ENCODE peak calls at places on chromosomes 5 and 9, in six cellular contexts. B is A549, T is WTC11, V is HCT116, E is SK-N-SH, H is endothelial cell of umbilical vein. F is an unnamed sample.

GRCh38 chr5:77971965-77972544 is 195.9 kb upstream of the TBCA start:
- DNase-seq in B (no peak), T (no peak), V (no peak), E (peak; percentile 51), H (peak; percentile 27), F (no peak)

GRCh38 chr5:124746252-124746915 is at the start of gene ZNF608:
- DNase-seq in B (peak; percentile 35), T (no peak), V (no peak), E (no peak), H (peak; percentile 91), F (no peak)

GRCh38 chr9:109722007-109722406 is 58.0 kb upstream of the PALM2AKAP2 start:
- DNase-seq in B (no peak), T (no peak), V (no peak), E (no peak), H (no peak), F (no peak)

GRCh38 chr9:105969672-105970071 is 275.3 kb downstream of the TMEM38B start:
- DNase-seq in B (no peak), T (no peak), V (no peak), E (no peak), H (no peak), F (no peak)

GRCh38 chr5:159933531-159934485 is 17.5 kb downstream of the ADRA1B start:
- DNase-seq in B (no peak), T (no peak), V (no peak), E (no peak), H (no peak), F (no peak)

GRCh38 chr9:137023157-137023556 is 4.9 kb downstream of the ABCA2 start:
- DNase-seq in B (no peak), T (no peak), V (no peak), E (no peak), H (no peak), F (no peak)

GRCh38 chr5:159301351-159301911 is 28.9 kb downstream of the IL12B start:
- DNase-seq in B (no peak), T (no peak), V (no peak), E (no peak), H (no peak), F (no peak)

GRCh38 chr5:123455640-123456039 is 32.4 kb upstream of the CEP120 start:
- DNase-seq in B (no peak), T (no peak), V (no peak), E (no peak), H (no peak), F (peak; percentile 61)

GRCh38 chr5:109987355-109987754 is 297.6 kb downstream of the MAN2A1 start:
- DNase-seq in B (no peak), T (no peak), V (no peak), E (no peak), H (no peak), F (no peak)

GRCh38 chr5:79318935-79319614 is 83.1 kb downstream of the JMY start:
- DNase-seq in B (peak; percentile 72), T (no peak), V (peak; percentile 7), E (no peak), H (peak; percentile 14), F (peak; percentile 21)

GRCh38 chr5:61431923-61432620 is 100.0 kb downstream of the ZSWIM6 start:
- DNase-seq in B (no peak), T (no peak), V (no peak), E (no peak), H (no peak), F (no peak)

GRCh38 chr5:116478461-116478860 is 96.2 kb downstream of the SEMA6A start:
- DNase-seq in B (no peak), T (no peak), V (no peak), E (no peak), H (no peak), F (no peak)

GRCh38 chr9:126676685-126677143 is 63.0 kb downstream of the LMX1B start:
- DNase-seq in B (no peak), T (peak; percentile 93), V (no peak), E (peak; percentile 56), H (no peak), F (no peak)

GRCh38 chr5:100614308-100614707 is 79.1 kb downstream of the FAM174A start:
- DNase-seq in B (no peak), T (no peak), V (no peak), E (no peak), H (no peak), F (no peak)

GRCh38 chr9:91436841-91437240 is 13.2 kb upstream of the NFIL3 start:
- DNase-seq in B (no peak), T (no peak), V (no peak), E (no peak), H (no peak), F (no peak)

GRCh38 chr5:179318193-179318955 is 26.9 kb downstream of the ADAMTS2 start:
- DNase-seq in B (no peak), T (peak; percentile 17), V (no peak), E (no peak), H (no peak), F (no peak)

GRCh38 chr9:137416563-137417151 is 6.3 kb downstream of the EXD3 start:
- DNase-seq in B (no peak), T (no peak), V (no peak), E (no peak), H (no peak), F (no peak)

DNA sequence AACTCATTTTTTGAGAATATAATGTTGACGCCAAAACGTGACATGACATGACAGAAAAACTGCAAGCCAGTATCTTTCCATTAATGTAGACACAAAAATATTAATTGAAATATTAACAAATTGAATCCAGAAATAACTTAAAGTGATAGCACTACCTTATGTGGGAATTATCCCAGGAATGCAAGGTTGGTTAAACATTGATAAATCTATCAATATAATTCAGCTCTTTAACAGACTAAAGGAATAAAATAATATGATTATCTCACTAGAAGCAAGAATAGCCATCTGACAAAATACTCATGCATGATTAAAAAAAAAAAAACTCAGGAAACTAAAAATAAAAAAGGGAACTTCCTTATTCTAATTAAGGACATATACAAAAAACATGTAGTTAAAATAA is 6.8 kb downstream of the ZNF510 start:
- DNase-seq in B (no peak), T (no peak), V (no peak), E (no peak), H (no peak), F (no peak)
- TF ChIP-seq MAX in B (no peak), T (no peak), V (no peak), E (no peak), H (no peak), F (no peak)

GRCh38 chr5:157710431-157710830 is 20.8 kb upstream of the THG1L start:
- DNase-seq in B (no peak), T (no peak), V (no peak), E (no peak), H (no peak), F (no peak)

GRCh38 chr5:157709346-157709745 is 21.9 kb upstream of the THG1L start:
- DNase-seq in B (no peak), T (no peak), V (no peak), E (no peak), H (no peak), F (no peak)

GRCh38 chr5:157710887-157711286 is 20.3 kb upstream of the THG1L start:
- DNase-seq in B (no peak), T (no peak), V (no peak), E (no peak), H (no peak), F (no peak)

GRCh38 chr5:157714036-157714435 is 17.2 kb upstream of the THG1L start:
- DNase-seq in B (no peak), T (no peak), V (no peak), E (no peak), H (no peak), F (no peak)

GRCh38 chr5:157708866-157709265 is 22.4 kb upstream of the THG1L start:
- DNase-seq in B (no peak), T (no peak), V (no peak), E (no peak), H (no peak), F (no peak)
- TF ChIP-seq MAX in B (no peak), T (no peak), V (no peak), E (no peak), H (no peak), F (no peak)

DNA sequence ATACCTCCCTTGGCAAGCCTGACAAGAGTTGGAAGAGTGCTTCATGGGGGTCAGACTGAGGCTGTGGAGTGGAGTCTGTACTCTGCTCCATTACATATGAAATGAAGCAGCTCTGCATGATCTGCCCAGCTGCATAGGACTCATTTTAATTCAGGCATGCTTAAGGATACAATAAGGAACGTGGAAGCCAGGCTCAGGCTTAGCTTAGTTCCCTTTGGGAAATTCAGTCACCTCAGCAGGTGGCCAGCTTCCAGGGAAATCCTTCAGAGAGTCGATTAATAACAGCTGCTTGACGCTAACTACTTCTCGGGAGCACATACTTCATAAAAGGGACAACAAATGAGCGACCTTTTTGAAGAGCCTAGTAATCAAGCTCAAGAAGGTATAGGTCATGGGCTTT is 1672.9 kb upstream of the WWC1 start:
- DNase-seq in B (no peak), T (peak; percentile 14), V (no peak), E (no peak), H (no peak), F (no peak)
- TF ChIP-seq MAX in B (no peak), T (no peak), V (no peak), E (no peak), H (no peak), F (no peak)

GRCh38 chr9:123378028-123378427 is 22.0 kb downstream of the CRB2 start:
- DNase-seq in B (no peak), T (no peak), V (no peak), E (no peak), H (no peak), F (no peak)

GRCh38 chr9:123375725-123376132 is 19.7 kb downstream of the CRB2 start:
- DNase-seq in B (no peak), T (no peak), V (no peak), E (no peak), H (no peak), F (peak; percentile 76)

GRCh38 chr9:123376218-123377071 is 20.4 kb downstream of the CRB2 start:
- DNase-seq in B (no peak), T (no peak), V (no peak), E (no peak), H (no peak), F (no peak)

GRCh38 chr9:123378956-123379660 is 23.1 kb downstream of the CRB2 start:
- DNase-seq in B (no peak), T (no peak), V (no peak), E (no peak), H (no peak), F (no peak)

DNA sequence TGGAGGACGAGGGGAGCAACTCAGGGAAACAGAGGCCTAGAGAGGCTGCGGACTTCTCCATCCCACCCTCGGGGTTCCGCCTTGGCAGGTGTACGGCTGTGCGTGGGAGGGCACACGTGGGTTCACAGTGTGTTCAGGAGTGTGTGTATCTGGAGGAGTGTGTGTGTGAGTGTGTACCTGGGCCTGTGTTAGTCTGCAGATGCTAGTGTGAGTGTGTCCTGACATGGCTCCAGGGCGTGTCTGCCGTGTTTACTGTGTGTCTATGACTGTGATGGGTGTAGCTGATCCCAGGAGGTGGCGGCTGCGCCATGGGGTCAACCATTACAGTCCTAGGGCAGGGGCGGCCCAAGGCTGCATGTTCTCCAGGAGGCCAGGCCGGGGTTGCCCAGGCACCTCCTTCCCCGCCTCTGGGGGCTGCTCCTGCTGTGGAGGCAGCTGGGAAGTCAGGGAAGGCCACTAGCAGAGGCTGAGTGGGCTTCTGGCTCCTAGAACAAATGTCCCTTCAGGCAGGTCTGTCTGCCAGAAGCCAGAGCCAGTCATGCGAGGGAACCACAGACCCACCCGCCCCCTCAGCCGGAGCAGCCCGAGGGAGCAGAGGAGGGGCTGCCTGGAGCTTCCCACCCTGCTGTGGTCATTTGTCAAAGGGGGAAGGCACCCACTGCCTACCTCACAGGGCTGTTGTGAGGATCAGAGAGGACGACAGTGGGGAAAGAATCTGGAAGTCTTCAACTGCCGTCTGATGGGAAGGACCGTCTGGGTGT is 21.4 kb downstream of the CRB2 start:
- DNase-seq in B (no peak), T (no peak), V (no peak), E (peak; percentile 79), H (no peak), F (no peak)
- TF ChIP-seq MAX in B (no peak), T (no peak), V (no peak), E (no peak), H (no peak), F (no peak)

F was measured in NB4.